ENCODE peak calls at places on chromosome 18, in seven cellular contexts. R, X, I, U, J, K and Y are unnamed samples.

GRCh38 chr18:3869848-3870247 is 419.9 kb downstream of the TGIF1 start:
- DNase-seq in R (no peak), X (peak), I (no peak), U (peak), J (peak), K (peak), Y (peak)

GRCh38 chr18:9947248-9947647 is 33.4 kb downstream of the VAPA start:
- DNase-seq in R (no peak), X (no peak), I (no peak), U (no peak), J (no peak), K (no peak), Y (no peak)

GRCh38 chr18:12886498-12887126 is 2.6 kb upstream of the PTPN2 start:
- DNase-seq in R (no peak), X (no peak), I (no peak), U (no peak), J (peak), K (no peak), Y (peak)

GRCh38 chr18:32277492-32277988 is 87.7 kb downstream of the MEP1B start:
- DNase-seq in R (no peak), X (no peak), I (no peak), U (no peak), J (no peak), K (no peak), Y (no peak)

GRCh38 chr18:77015176-77015575 is 117.4 kb downstream of the MBP start:
- DNase-seq in R (no peak), X (no peak), I (no peak), U (no peak), J (no peak), K (no peak), Y (peak)

GRCh38 chr18:36608107-36608506 is 220.7 kb downstream of the TPGS2 start:
- DNase-seq in R (no peak), X (no peak), I (no peak), U (no peak), J (no peak), K (no peak), Y (no peak)

GRCh38 chr18:36412778-36413177 is 115.3 kb downstream of the FHOD3 start:
- DNase-seq in R (peak), X (peak), I (no peak), U (no peak), J (peak), K (no peak), Y (peak)

GRCh38 chr18:49016648-49017539 is 66.1 kb upstream of the SMAD7 start:
- DNase-seq in R (no peak), X (peak), I (no peak), U (peak), J (peak), K (peak), Y (no peak)

GRCh38 chr18:51668101-51668500 is 470.6 kb upstream of the MEX3C start:
- DNase-seq in R (peak), X (peak), I (no peak), U (peak), J (peak), K (peak), Y (peak)

GRCh38 chr18:77110936-77111335 is 21.6 kb downstream of the MBP start:
- DNase-seq in R (no peak), X (no peak), I (no peak), U (no peak), J (no peak), K (no peak), Y (no peak)

GRCh38 chr18:35335861-35336260 is 8.4 kb downstream of the ZNF24 start:
- DNase-seq in R (no peak), X (no peak), I (no peak), U (no peak), J (no peak), K (no peak), Y (no peak)

GRCh38 chr18:2932247-2933181 is 80.4 kb downstream of the LPIN2 start:
- DNase-seq in R (peak), X (peak), I (peak), U (peak), J (peak), K (peak), Y (peak)

GRCh38 chr18:3451166-3451988 is 1.4 kb downstream of the TGIF1 start:
- DNase-seq in R (peak), X (no peak), I (no peak), U (no peak), J (peak), K (peak), Y (peak)

GRCh38 chr18:75109819-75110218 is 99.1 kb downstream of the PTGR3 start:
- DNase-seq in R (no peak), X (no peak), I (no peak), U (no peak), J (no peak), K (no peak), Y (no peak)

GRCh38 chr18:75455249-75456183 is 28.0 kb upstream of the SMIM21 start:
- DNase-seq in R (peak), X (no peak), I (no peak), U (no peak), J (no peak), K (peak), Y (no peak)

GRCh38 chr18:32450874-32451273 is 19.8 kb downstream of the GAREM1 start:
- DNase-seq in R (no peak), X (no peak), I (no peak), U (no peak), J (no peak), K (no peak), Y (no peak)

GRCh38 chr18:49019446-49020045 is 68.8 kb upstream of the SMAD7 start:
- DNase-seq in R (no peak), X (no peak), I (peak), U (no peak), J (no peak), K (no peak), Y (no peak)

GRCh38 chr18:31723639-31723997 is 37.1 kb downstream of the SLC25A52 start:
- DNase-seq in R (no peak), X (no peak), I (no peak), U (no peak), J (no peak), K (no peak), Y (no peak)

GRCh38 chr18:78069784-78070664 is 820.4 kb downstream of the GALR1 start:
- DNase-seq in R (no peak), X (no peak), I (no peak), U (no peak), J (no peak), K (no peak), Y (no peak)

GRCh38 chr18:25169701-25170100 is 182.3 kb downstream of the ZNF521 start:
- DNase-seq in R (no peak), X (no peak), I (no peak), U (no peak), J (no peak), K (no peak), Y (no peak)

GRCh38 chr18:6938003-6938402 is 179.6 kb downstream of the LAMA1 start:
- DNase-seq in R (no peak), X (no peak), I (no peak), U (no peak), J (no peak), K (no peak), Y (no peak)

GRCh38 chr18:48754559-48754958 is 196.2 kb downstream of the SMAD7 start:
- DNase-seq in R (no peak), X (no peak), I (no peak), U (no peak), J (no peak), K (no peak), Y (no peak)

GRCh38 chr18:71849407-71849806 is 694.7 kb downstream of the CBLN2 start:
- DNase-seq in R (peak), X (no peak), I (no peak), U (no peak), J (no peak), K (no peak), Y (peak)

GRCh38 chr18:61308795-61309393 is 24.3 kb upstream of the CDH20 start:
- DNase-seq in R (no peak), X (no peak), I (no peak), U (no peak), J (no peak), K (peak), Y (peak)

GRCh38 chr18:52588916-52589315 is 248.9 kb downstream of the DCC start:
- DNase-seq in R (no peak), X (no peak), I (no peak), U (no peak), J (no peak), K (no peak), Y (no peak)

GRCh38 chr18:49812321-49813070 is 837 bp downstream of the ACAA2 start:
- DNase-seq in R (no peak), X (no peak), I (no peak), U (no peak), J (no peak), K (peak), Y (no peak)

GRCh38 chr18:10453885-10454772 is at the start of gene APCDD1:
- DNase-seq in R (peak), X (peak), I (no peak), U (no peak), J (no peak), K (no peak), Y (peak)

GRCh38 chr18:39486268-39486667 is 1920.7 kb upstream of the CELF4 start:
- DNase-seq in R (peak), X (no peak), I (no peak), U (no peak), J (no peak), K (no peak), Y (no peak)

GRCh38 chr18:69401475-69402218 is 959 bp downstream of the DOK6 start:
- DNase-seq in R (peak), X (peak), I (no peak), U (no peak), J (no peak), K (peak), Y (no peak)

GRCh38 chr18:76445275-76445674 is 49.8 kb downstream of the ZNF516 start:
- DNase-seq in R (no peak), X (peak), I (no peak), U (no peak), J (no peak), K (peak), Y (no peak)

GRCh38 chr18:49819768-49820662 is 6.7 kb upstream of the ACAA2 start:
- DNase-seq in R (no peak), X (no peak), I (no peak), U (no peak), J (peak), K (no peak), Y (peak)

GRCh38 chr18:12041561-12041960 is 52.1 kb upstream of the ANKRD62 start:
- DNase-seq in R (no peak), X (no peak), I (no peak), U (no peak), J (no peak), K (no peak), Y (no peak)

GRCh38 chr18:44741551-44741950 is 60.9 kb downstream of the SETBP1 start:
- DNase-seq in R (no peak), X (no peak), I (no peak), U (no peak), J (no peak), K (no peak), Y (no peak)

GRCh38 chr18:46555724-46556123 is 101.3 kb downstream of the LOXHD1 start:
- DNase-seq in R (peak), X (peak), I (no peak), U (peak), J (peak), K (peak), Y (peak)
- TF ChIP-seq MAX in R (no peak), X (no peak), I (no peak), U (no peak), J (no peak), K (no peak), Y (no peak)

DNA sequence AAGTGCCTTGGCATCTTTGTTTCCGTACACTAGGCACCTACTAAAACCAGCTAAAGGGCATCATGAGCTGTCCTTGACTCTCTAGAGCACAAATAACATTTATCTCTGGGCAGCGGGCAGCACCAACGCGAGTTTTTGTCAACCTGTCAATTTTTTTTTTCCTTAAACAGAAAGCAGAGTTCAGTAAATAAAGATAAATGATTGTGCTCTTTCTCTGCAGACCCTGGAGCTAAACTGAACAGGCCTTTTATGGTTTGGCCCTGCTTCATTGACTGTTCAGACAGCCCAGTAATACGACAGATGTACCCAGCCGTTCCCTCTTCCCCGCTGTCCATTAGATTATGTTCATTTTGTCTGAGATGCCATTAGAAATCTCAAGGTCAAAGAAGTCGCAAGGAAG is 280.6 kb upstream of the PIK3C3 start:
- DNase-seq in R (no peak), X (no peak), I (no peak), U (no peak), J (no peak), K (no peak), Y (no peak)
- TF ChIP-seq MAX in R (no peak), X (no peak), I (no peak), U (no peak), J (no peak), K (no peak), Y (no peak)

GRCh38 chr18:74081966-74082365 is 65.7 kb downstream of the FBXO15 start:
- DNase-seq in R (no peak), X (no peak), I (no peak), U (no peak), J (no peak), K (no peak), Y (no peak)

GRCh38 chr18:74078257-74078656 is 69.4 kb downstream of the FBXO15 start:
- DNase-seq in R (no peak), X (no peak), I (no peak), U (no peak), J (no peak), K (no peak), Y (no peak)

GRCh38 chr18:74083071-74083954 is 64.3 kb downstream of the FBXO15 start:
- DNase-seq in R (no peak), X (no peak), I (no peak), U (no peak), J (no peak), K (no peak), Y (no peak)

GRCh38 chr18:74082476-74083070 is 65.1 kb downstream of the FBXO15 start:
- DNase-seq in R (peak), X (peak), I (peak), U (peak), J (no peak), K (no peak), Y (peak)

DNA sequence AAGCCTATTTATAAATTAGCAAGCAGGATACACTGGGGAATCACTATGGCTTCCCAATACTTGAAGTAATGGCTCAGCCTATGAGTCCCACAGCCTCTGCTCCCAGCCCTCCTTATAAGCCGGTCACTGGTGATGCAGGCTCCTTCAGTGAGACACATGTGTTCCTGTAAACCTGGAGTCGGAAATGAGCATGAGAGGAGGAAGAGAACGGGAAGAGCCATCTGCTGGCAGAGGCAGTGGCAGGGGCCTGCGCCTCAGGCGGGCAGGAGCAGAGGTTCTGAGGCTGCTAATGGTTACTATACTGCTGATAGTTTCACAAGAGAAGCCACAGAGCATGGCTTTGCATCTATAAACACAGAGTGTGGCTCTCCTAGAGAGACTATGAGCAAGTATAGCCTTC is 63.5 kb downstream of the FBXO15 start:
- DNase-seq in R (no peak), X (no peak), I (no peak), U (no peak), J (no peak), K (no peak), Y (no peak)
- TF ChIP-seq MAX in R (no peak), X (no peak), I (no peak), U (no peak), J (no peak), K (no peak), Y (no peak)

GRCh38 chr18:46054956-46055831 is 16.9 kb downstream of the PSTPIP2 start:
- DNase-seq in R (no peak), X (no peak), I (no peak), U (no peak), J (peak), K (no peak), Y (no peak)
- TF ChIP-seq MAX in R (no peak), X (no peak), I (no peak), U (no peak), J (no peak), K (no peak), Y (no peak)

GRCh38 chr18:57772387-57772799 is 30.7 kb downstream of the ATP8B1 start:
- DNase-seq in R (no peak), X (no peak), I (no peak), U (no peak), J (no peak), K (no peak), Y (no peak)
- TF ChIP-seq MAX in R (no peak), X (peak), I (no peak), U (no peak), J (no peak), K (no peak), Y (no peak)

GRCh38 chr18:59056706-59057492 is 82.8 kb upstream of the SEC11C start:
- DNase-seq in R (peak), X (no peak), I (no peak), U (peak), J (peak), K (peak), Y (peak)
- TF ChIP-seq MAX in R (peak), X (no peak), I (peak), U (no peak), J (no peak), K (no peak), Y (no peak)

DNA sequence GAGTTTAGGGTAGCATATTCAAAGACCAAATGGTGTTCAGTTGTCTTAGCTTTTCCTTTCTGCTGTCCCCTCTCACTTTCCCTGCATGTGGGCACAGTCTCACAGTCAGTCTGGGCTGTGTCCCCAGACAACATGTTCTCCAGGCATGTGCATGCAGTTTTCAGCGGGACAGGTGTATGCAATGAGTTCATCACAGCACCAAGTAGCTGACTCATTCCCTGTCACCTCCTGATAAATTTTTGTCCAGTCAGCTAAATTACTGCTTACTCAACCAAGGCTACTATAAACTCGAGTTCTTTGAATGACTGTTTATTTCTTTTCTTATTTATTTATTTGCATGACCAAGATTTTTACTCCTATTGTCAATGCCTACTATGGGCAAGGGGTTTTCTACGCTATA is 148.8 kb upstream of the CDH19 start:
- DNase-seq in R (no peak), X (no peak), I (no peak), U (no peak), J (no peak), K (no peak), Y (no peak)
- TF ChIP-seq MAX in R (no peak), X (no peak), I (no peak), U (no peak), J (no peak), K (no peak), Y (no peak)

GRCh38 chr18:79720359-79720733 is 40.7 kb downstream of the CTDP1 start:
- DNase-seq in R (no peak), X (no peak), I (no peak), U (no peak), J (peak), K (no peak), Y (peak)
- TF ChIP-seq MAX in R (no peak), X (no peak), I (no peak), U (no peak), J (no peak), K (no peak), Y (no peak)

GRCh38 chr18:33826151-33826550 is 248.1 kb downstream of the ASXL3 start:
- DNase-seq in R (no peak), X (no peak), I (no peak), U (no peak), J (no peak), K (no peak), Y (no peak)
- TF ChIP-seq MAX in R (no peak), X (no peak), I (no peak), U (no peak), J (no peak), K (no peak), Y (no peak)

GRCh38 chr18:47490882-47491281 is 239.4 kb upstream of the SKOR2 start:
- DNase-seq in R (no peak), X (no peak), I (no peak), U (no peak), J (no peak), K (peak), Y (no peak)
- TF ChIP-seq MAX in R (no peak), X (no peak), I (no peak), U (no peak), J (no peak), K (no peak), Y (no peak)